ENCODE peak calls at places on chromosomes 13 and 19, in six cellular contexts. One of them, this sample, is unnamed.

GRCh38 chr13:99214232-99214631 is 13.6 kb downstream of the UBAC2 start:
- DNase-seq in retinal pigment epithelial cell: no peak
- DNase-seq in IMR-90: no peak
- DNase-seq in ovary: no peak
- DNase-seq in heart right ventricle: no peak
- DNase-seq in colonic mucosa: no peak
- DNase-seq in this sample: no peak

GRCh38 chr13:94464771-94465170 is 14.7 kb downstream of the DCT start:
- DNase-seq in heart right ventricle: no peak
- DNase-seq in colonic mucosa: no peak
- DNase-seq in retinal pigment epithelial cell: no peak
- DNase-seq in IMR-90: no peak
- DNase-seq in ovary: no peak
- DNase-seq in this sample: no peak

GRCh38 chr13:47112205-47112896 is 215.5 kb upstream of the HTR2A start:
- DNase-seq in colonic mucosa: no peak
- DNase-seq in retinal pigment epithelial cell: no peak
- DNase-seq in IMR-90: no peak
- DNase-seq in heart right ventricle: no peak
- DNase-seq in ovary: no peak
- DNase-seq in this sample: no peak

GRCh38 chr13:36163809-36164308 is 32.7 kb upstream of the DCLK1 start:
- DNase-seq in ovary: peak; percentile 82
- DNase-seq in retinal pigment epithelial cell: peak; percentile 96
- DNase-seq in heart right ventricle: peak; percentile 53
- DNase-seq in colonic mucosa: peak; percentile 22
- DNase-seq in IMR-90: peak; percentile 87
- DNase-seq in this sample: peak; percentile 40

GRCh38 chr19:11535792-11536595 is 2.7 kb upstream of the CNN1 start:
- DNase-seq in heart right ventricle: peak; percentile 94
- DNase-seq in colonic mucosa: peak; percentile 91
- DNase-seq in IMR-90: peak; percentile 88
- DNase-seq in retinal pigment epithelial cell: peak; percentile 39
- DNase-seq in ovary: peak; percentile 97
- DNase-seq in this sample: peak; percentile 86

GRCh38 chr13:25329706-25330105 is 28.3 kb downstream of the NUP58 start:
- DNase-seq in heart right ventricle: no peak
- DNase-seq in ovary: no peak
- DNase-seq in IMR-90: peak; percentile 26
- DNase-seq in retinal pigment epithelial cell: no peak
- DNase-seq in colonic mucosa: no peak
- DNase-seq in this sample: no peak

GRCh38 chr13:33953781-33954180 is 135.8 kb downstream of the RFC3 start:
- DNase-seq in colonic mucosa: no peak
- DNase-seq in IMR-90: no peak
- DNase-seq in retinal pigment epithelial cell: no peak
- DNase-seq in ovary: no peak
- DNase-seq in heart right ventricle: no peak
- DNase-seq in this sample: no peak

GRCh38 chr13:27971236-27971645 is 2.1 kb upstream of the CDX2 start:
- DNase-seq in IMR-90: no peak
- DNase-seq in colonic mucosa: peak; percentile 60
- DNase-seq in ovary: no peak
- DNase-seq in retinal pigment epithelial cell: no peak
- DNase-seq in heart right ventricle: no peak
- DNase-seq in this sample: no peak

GRCh38 chr13:104105418-104106355 is 1039.5 kb upstream of the SLC10A2 start:
- DNase-seq in retinal pigment epithelial cell: no peak
- DNase-seq in ovary: no peak
- DNase-seq in colonic mucosa: no peak
- DNase-seq in IMR-90: no peak
- DNase-seq in heart right ventricle: no peak
- DNase-seq in this sample: no peak

GRCh38 chr13:111119966-111120365 is 4.9 kb downstream of the ARHGEF7 start:
- DNase-seq in IMR-90: peak; percentile 34
- DNase-seq in retinal pigment epithelial cell: no peak
- DNase-seq in heart right ventricle: no peak
- DNase-seq in colonic mucosa: no peak
- DNase-seq in ovary: no peak
- DNase-seq in this sample: no peak

GRCh38 chr13:105991622-105992254 is 543.7 kb downstream of the EFNB2 start:
- DNase-seq in ovary: no peak
- DNase-seq in heart right ventricle: no peak
- DNase-seq in IMR-90: peak; percentile 80
- DNase-seq in retinal pigment epithelial cell: peak; percentile 51
- DNase-seq in colonic mucosa: no peak
- DNase-seq in this sample: no peak

GRCh38 chr13:114174529-114174941 is 4.5 kb upstream of the CFAP97D2 start:
- DNase-seq in ovary: no peak
- DNase-seq in heart right ventricle: no peak
- DNase-seq in IMR-90: peak; percentile 55
- DNase-seq in colonic mucosa: no peak
- DNase-seq in retinal pigment epithelial cell: no peak
- DNase-seq in this sample: no peak

GRCh38 chr13:50375792-50376191 is 360.5 kb downstream of the KCNRG start:
- DNase-seq in ovary: no peak
- DNase-seq in colonic mucosa: no peak
- DNase-seq in retinal pigment epithelial cell: peak; percentile 80
- DNase-seq in heart right ventricle: no peak
- DNase-seq in IMR-90: peak; percentile 68
- DNase-seq in this sample: no peak

GRCh38 chr19:7928334-7928706 is 2.4 kb upstream of the CTXN1 start:
- DNase-seq in ovary: peak; percentile 52
- DNase-seq in colonic mucosa: no peak
- DNase-seq in heart right ventricle: no peak
- DNase-seq in IMR-90: no peak
- DNase-seq in retinal pigment epithelial cell: no peak
- DNase-seq in this sample: no peak

GRCh38 chr13:98190889-98191444 is 13.9 kb upstream of the RNF113B start:
- DNase-seq in ovary: peak; percentile 47
- DNase-seq in colonic mucosa: no peak
- DNase-seq in IMR-90: no peak
- DNase-seq in heart right ventricle: no peak
- DNase-seq in retinal pigment epithelial cell: no peak
- DNase-seq in this sample: no peak

GRCh38 chr13:77213644-77214043 is 113.2 kb downstream of the MYCBP2 start:
- DNase-seq in ovary: no peak
- DNase-seq in heart right ventricle: no peak
- DNase-seq in colonic mucosa: no peak
- DNase-seq in retinal pigment epithelial cell: no peak
- DNase-seq in IMR-90: peak; percentile 68
- DNase-seq in this sample: no peak

GRCh38 chr19:28633223-28634030 is 579.5 kb downstream of the UQCRFS1 start:
- DNase-seq in ovary: no peak
- DNase-seq in heart right ventricle: no peak
- DNase-seq in retinal pigment epithelial cell: peak; percentile 7
- DNase-seq in colonic mucosa: peak; percentile 57
- DNase-seq in IMR-90: peak; percentile 1
- DNase-seq in this sample: peak; percentile 70

GRCh38 chr19:32519023-32519422 is 62.0 kb upstream of the PDCD5 start:
- DNase-seq in colonic mucosa: no peak
- DNase-seq in heart right ventricle: no peak
- DNase-seq in retinal pigment epithelial cell: no peak
- DNase-seq in ovary: no peak
- DNase-seq in IMR-90: no peak
- DNase-seq in this sample: no peak

GRCh38 chr13:24626449-24626848 is 53.8 kb upstream of the ATP12A start:
- DNase-seq in IMR-90: no peak
- DNase-seq in heart right ventricle: no peak
- DNase-seq in ovary: no peak
- DNase-seq in colonic mucosa: peak; percentile 50
- DNase-seq in retinal pigment epithelial cell: no peak
- DNase-seq in this sample: no peak

GRCh38 chr13:110294146-110294545 is 12.8 kb downstream of the COL4A1 start:
- DNase-seq in colonic mucosa: no peak
- DNase-seq in ovary: no peak
- DNase-seq in IMR-90: no peak
- DNase-seq in heart right ventricle: no peak
- DNase-seq in retinal pigment epithelial cell: no peak
- DNase-seq in this sample: no peak

GRCh38 chr13:70203661-70204229 is 95.5 kb upstream of the KLHL1 start:
- DNase-seq in IMR-90: no peak
- DNase-seq in colonic mucosa: no peak
- DNase-seq in retinal pigment epithelial cell: no peak
- DNase-seq in heart right ventricle: no peak
- DNase-seq in ovary: no peak
- DNase-seq in this sample: no peak

GRCh38 chr19:45137179-45137761 is 23.5 kb downstream of the NKPD1 start:
- DNase-seq in retinal pigment epithelial cell: no peak
- DNase-seq in ovary: no peak
- DNase-seq in colonic mucosa: no peak
- DNase-seq in heart right ventricle: peak; percentile 61
- DNase-seq in IMR-90: no peak
- DNase-seq in this sample: no peak

GRCh38 chr19:6718741-6719539 is 1.5 kb downstream of the C3 start:
- DNase-seq in retinal pigment epithelial cell: no peak
- DNase-seq in ovary: peak; percentile 69
- DNase-seq in colonic mucosa: no peak
- DNase-seq in heart right ventricle: no peak
- DNase-seq in IMR-90: no peak
- DNase-seq in this sample: peak; percentile 93

GRCh38 chr13:66716502-66716901 is 513.6 kb downstream of the PCDH9 start:
- DNase-seq in IMR-90: no peak
- DNase-seq in heart right ventricle: no peak
- DNase-seq in retinal pigment epithelial cell: no peak
- DNase-seq in ovary: no peak
- DNase-seq in colonic mucosa: no peak
- DNase-seq in this sample: no peak

GRCh38 chr13:100860866-100861265 is 186.3 kb upstream of the TMTC4 start:
- DNase-seq in heart right ventricle: no peak
- DNase-seq in retinal pigment epithelial cell: no peak
- DNase-seq in IMR-90: peak; percentile 10
- DNase-seq in ovary: no peak
- DNase-seq in colonic mucosa: no peak
- DNase-seq in this sample: no peak

GRCh38 chr13:93345642-93346220 is 119.1 kb downstream of the GPC6 start:
- DNase-seq in ovary: no peak
- DNase-seq in colonic mucosa: no peak
- DNase-seq in heart right ventricle: no peak
- DNase-seq in IMR-90: no peak
- DNase-seq in retinal pigment epithelial cell: peak; percentile 99
- DNase-seq in this sample: no peak

GRCh38 chr19:35249848-35250711 is 1.3 kb downstream of the LSR start:
- DNase-seq in ovary: peak; percentile 28
- DNase-seq in retinal pigment epithelial cell: no peak
- DNase-seq in IMR-90: no peak
- DNase-seq in colonic mucosa: peak; percentile 19
- DNase-seq in heart right ventricle: no peak
- DNase-seq in this sample: peak; percentile 31

GRCh38 chr13:39016789-39017188 is 21.1 kb downstream of the PROSER1 start:
- DNase-seq in ovary: no peak
- DNase-seq in colonic mucosa: no peak
- DNase-seq in heart right ventricle: no peak
- DNase-seq in retinal pigment epithelial cell: no peak
- DNase-seq in IMR-90: peak; percentile 8
- DNase-seq in this sample: no peak

GRCh38 chr13:63184693-63185092 is 1769.0 kb upstream of the PCDH20 start:
- DNase-seq in retinal pigment epithelial cell: peak; percentile 64
- DNase-seq in heart right ventricle: no peak
- DNase-seq in ovary: no peak
- DNase-seq in colonic mucosa: no peak
- DNase-seq in IMR-90: peak; percentile 88
- DNase-seq in this sample: no peak

GRCh38 chr13:87234981-87235380 is 436.2 kb upstream of the SLITRK5 start:
- DNase-seq in retinal pigment epithelial cell: no peak
- DNase-seq in ovary: no peak
- DNase-seq in colonic mucosa: no peak
- DNase-seq in heart right ventricle: no peak
- DNase-seq in IMR-90: peak; percentile 64
- DNase-seq in this sample: no peak
- TF ChIP-seq CTCF in retinal pigment epithelial cell: no peak
- TF ChIP-seq CTCF in ovary: no peak
- TF ChIP-seq CTCF in colonic mucosa: no peak
- TF ChIP-seq CTCF in heart right ventricle: no peak
- TF ChIP-seq CTCF in IMR-90: no peak
- TF ChIP-seq CTCF in this sample: no peak

GRCh38 chr19:17180997-17181702 is 34.0 kb upstream of the USE1 start:
- DNase-seq in ovary: no peak
- DNase-seq in IMR-90: no peak
- DNase-seq in colonic mucosa: no peak
- DNase-seq in heart right ventricle: no peak
- DNase-seq in retinal pigment epithelial cell: no peak
- DNase-seq in this sample: no peak

GRCh38 chr19:17185590-17185989 is 29.6 kb upstream of the USE1 start:
- DNase-seq in retinal pigment epithelial cell: no peak
- DNase-seq in ovary: no peak
- DNase-seq in heart right ventricle: no peak
- DNase-seq in IMR-90: no peak
- DNase-seq in colonic mucosa: no peak
- DNase-seq in this sample: no peak

GRCh38 chr19:17183858-17184271 is 31.3 kb upstream of the USE1 start:
- DNase-seq in colonic mucosa: no peak
- DNase-seq in ovary: no peak
- DNase-seq in heart right ventricle: no peak
- DNase-seq in IMR-90: no peak
- DNase-seq in retinal pigment epithelial cell: no peak
- DNase-seq in this sample: no peak

GRCh38 chr19:17184381-17184841 is 30.7 kb upstream of the USE1 start:
- DNase-seq in ovary: no peak
- DNase-seq in retinal pigment epithelial cell: no peak
- DNase-seq in colonic mucosa: no peak
- DNase-seq in heart right ventricle: no peak
- DNase-seq in IMR-90: peak; percentile 7
- DNase-seq in this sample: no peak

GRCh38 chr19:17183271-17183757 is 31.8 kb upstream of the USE1 start:
- DNase-seq in IMR-90: no peak
- DNase-seq in colonic mucosa: no peak
- DNase-seq in heart right ventricle: no peak
- DNase-seq in retinal pigment epithelial cell: no peak
- DNase-seq in ovary: no peak
- DNase-seq in this sample: no peak
- TF ChIP-seq CTCF in IMR-90: no peak
- TF ChIP-seq CTCF in colonic mucosa: no peak
- TF ChIP-seq CTCF in heart right ventricle: peak; percentile 13
- TF ChIP-seq CTCF in retinal pigment epithelial cell: no peak
- TF ChIP-seq CTCF in ovary: no peak
- TF ChIP-seq CTCF in this sample: no peak

GRCh38 chr19:49422407-49423277 is 599 bp downstream of the PTH2 start:
- DNase-seq in retinal pigment epithelial cell: no peak
- DNase-seq in heart right ventricle: peak; percentile 50
- DNase-seq in ovary: no peak
- DNase-seq in IMR-90: peak; percentile 17
- DNase-seq in colonic mucosa: peak; percentile 34
- DNase-seq in this sample: no peak
- TF ChIP-seq CTCF in retinal pigment epithelial cell: peak; percentile 31
- TF ChIP-seq CTCF in heart right ventricle: peak; percentile 57
- TF ChIP-seq CTCF in ovary: no peak
- TF ChIP-seq CTCF in IMR-90: peak; percentile 35
- TF ChIP-seq CTCF in colonic mucosa: no peak
- TF ChIP-seq CTCF in this sample: peak; percentile 31

GRCh38 chr13:53800011-53800410 is 771.4 kb downstream of the OLFM4 start:
- DNase-seq in heart right ventricle: no peak
- DNase-seq in retinal pigment epithelial cell: no peak
- DNase-seq in IMR-90: no peak
- DNase-seq in colonic mucosa: no peak
- DNase-seq in ovary: no peak
- DNase-seq in this sample: no peak
- TF ChIP-seq CTCF in heart right ventricle: no peak
- TF ChIP-seq CTCF in retinal pigment epithelial cell: no peak
- TF ChIP-seq CTCF in IMR-90: no peak
- TF ChIP-seq CTCF in colonic mucosa: no peak
- TF ChIP-seq CTCF in ovary: no peak
- TF ChIP-seq CTCF in this sample: no peak

GRCh38 chr13:91158015-91158390 is 189.5 kb upstream of the MIR17HG start:
- DNase-seq in colonic mucosa: no peak
- DNase-seq in heart right ventricle: no peak
- DNase-seq in IMR-90: no peak
- DNase-seq in retinal pigment epithelial cell: no peak
- DNase-seq in ovary: no peak
- DNase-seq in this sample: no peak
- TF ChIP-seq CTCF in colonic mucosa: no peak
- TF ChIP-seq CTCF in heart right ventricle: peak; percentile 25
- TF ChIP-seq CTCF in IMR-90: no peak
- TF ChIP-seq CTCF in retinal pigment epithelial cell: no peak
- TF ChIP-seq CTCF in ovary: no peak
- TF ChIP-seq CTCF in this sample: no peak

This sample was measured in adrenal gland.